ENCODE peak calls at places on chromosomes 12 and 14, in six cellular contexts. One of them, this sample, is unnamed.

GRCh38 chr12:12034344-12034743 is 36.4 kb upstream of the BCL2L14 start:
- DNase-seq in pancreas: no peak
- DNase-seq in right atrium auricular region: no peak
- DNase-seq in heart right ventricle: no peak
- DNase-seq in CD8-positive, alpha-beta T cell: no peak
- DNase-seq in upper lobe of right lung: no peak
- DNase-seq in this sample: no peak

GRCh38 chr12:130041983-130042812 is 120.1 kb upstream of the FZD10 start:
- DNase-seq in pancreas: peak; percentile 10
- DNase-seq in right atrium auricular region: no peak
- DNase-seq in heart right ventricle: no peak
- DNase-seq in CD8-positive, alpha-beta T cell: peak; percentile 9
- DNase-seq in upper lobe of right lung: peak; percentile 75
- DNase-seq in this sample: no peak

GRCh38 chr12:70637286-70637685 is at the start of gene PTPRB:
- DNase-seq in pancreas: no peak
- DNase-seq in right atrium auricular region: no peak
- DNase-seq in heart right ventricle: peak; percentile 25
- DNase-seq in CD8-positive, alpha-beta T cell: no peak
- DNase-seq in upper lobe of right lung: no peak
- DNase-seq in this sample: no peak

GRCh38 chr12:98440165-98440581 is 75.2 kb upstream of the TMPO start:
- DNase-seq in pancreas: peak; percentile 81
- DNase-seq in right atrium auricular region: peak; percentile 94
- DNase-seq in heart right ventricle: peak; percentile 85
- DNase-seq in CD8-positive, alpha-beta T cell: no peak
- DNase-seq in upper lobe of right lung: no peak
- DNase-seq in this sample: no peak

GRCh38 chr12:27981874-27982273 is 9.3 kb upstream of the PTHLH start:
- DNase-seq in pancreas: no peak
- DNase-seq in right atrium auricular region: no peak
- DNase-seq in heart right ventricle: no peak
- DNase-seq in CD8-positive, alpha-beta T cell: no peak
- DNase-seq in upper lobe of right lung: no peak
- DNase-seq in this sample: no peak

GRCh38 chr14:105180598-105181528 is at the start of gene NUDT14:
- DNase-seq in pancreas: peak; percentile 82
- DNase-seq in right atrium auricular region: no peak
- DNase-seq in heart right ventricle: peak; percentile 50
- DNase-seq in CD8-positive, alpha-beta T cell: peak; percentile 84
- DNase-seq in upper lobe of right lung: peak; percentile 94
- DNase-seq in this sample: peak; percentile 82

GRCh38 chr14:104213301-104214034 is 75.1 kb downstream of the KIF26A start:
- DNase-seq in pancreas: no peak
- DNase-seq in right atrium auricular region: no peak
- DNase-seq in heart right ventricle: no peak
- DNase-seq in CD8-positive, alpha-beta T cell: no peak
- DNase-seq in upper lobe of right lung: no peak
- DNase-seq in this sample: no peak

GRCh38 chr12:49331360-49332222 is 5.4 kb downstream of the C1QL4 start:
- DNase-seq in pancreas: peak; percentile 64
- DNase-seq in right atrium auricular region: peak; percentile 70
- DNase-seq in heart right ventricle: peak; percentile 61
- DNase-seq in CD8-positive, alpha-beta T cell: no peak
- DNase-seq in upper lobe of right lung: peak; percentile 80
- DNase-seq in this sample: no peak

GRCh38 chr12:19757317-19757877 is 318.1 kb downstream of the AEBP2 start:
- DNase-seq in pancreas: no peak
- DNase-seq in right atrium auricular region: no peak
- DNase-seq in heart right ventricle: no peak
- DNase-seq in CD8-positive, alpha-beta T cell: no peak
- DNase-seq in upper lobe of right lung: no peak
- DNase-seq in this sample: no peak

GRCh38 chr12:91562476-91562875 is 379.9 kb upstream of the DCN start:
- DNase-seq in pancreas: no peak
- DNase-seq in right atrium auricular region: no peak
- DNase-seq in heart right ventricle: no peak
- DNase-seq in CD8-positive, alpha-beta T cell: no peak
- DNase-seq in upper lobe of right lung: no peak
- DNase-seq in this sample: peak; percentile 7

GRCh38 chr12:22477894-22478287 is 66.5 kb downstream of the C2CD5 start:
- DNase-seq in pancreas: no peak
- DNase-seq in right atrium auricular region: no peak
- DNase-seq in heart right ventricle: no peak
- DNase-seq in CD8-positive, alpha-beta T cell: no peak
- DNase-seq in upper lobe of right lung: no peak
- DNase-seq in this sample: no peak

GRCh38 chr12:98909749-98910148 is 264.7 kb downstream of the APAF1 start:
- DNase-seq in pancreas: no peak
- DNase-seq in right atrium auricular region: no peak
- DNase-seq in heart right ventricle: no peak
- DNase-seq in CD8-positive, alpha-beta T cell: no peak
- DNase-seq in upper lobe of right lung: no peak
- DNase-seq in this sample: no peak

GRCh38 chr14:36514278-36515104 is 5.5 kb downstream of the NKX2-1 start:
- DNase-seq in pancreas: no peak
- DNase-seq in right atrium auricular region: no peak
- DNase-seq in heart right ventricle: no peak
- DNase-seq in CD8-positive, alpha-beta T cell: no peak
- DNase-seq in upper lobe of right lung: peak; percentile 75
- DNase-seq in this sample: no peak

GRCh38 chr14:98208943-98209342 is 1063.1 kb downstream of the BCL11B start:
- DNase-seq in pancreas: no peak
- DNase-seq in right atrium auricular region: no peak
- DNase-seq in heart right ventricle: no peak
- DNase-seq in CD8-positive, alpha-beta T cell: no peak
- DNase-seq in upper lobe of right lung: no peak
- DNase-seq in this sample: no peak

GRCh38 chr12:112185093-112185923 is 59.9 kb downstream of the TRAFD1 start:
- DNase-seq in pancreas: no peak
- DNase-seq in right atrium auricular region: no peak
- DNase-seq in heart right ventricle: no peak
- DNase-seq in CD8-positive, alpha-beta T cell: no peak
- DNase-seq in upper lobe of right lung: no peak
- DNase-seq in this sample: no peak

GRCh38 chr12:106246891-106247730 is 709 bp downstream of the CKAP4 start:
- DNase-seq in pancreas: peak; percentile 69
- DNase-seq in right atrium auricular region: no peak
- DNase-seq in heart right ventricle: peak; percentile 65
- DNase-seq in CD8-positive, alpha-beta T cell: peak; percentile 49
- DNase-seq in upper lobe of right lung: peak; percentile 87
- DNase-seq in this sample: peak; percentile 64

GRCh38 chr12:106249411-106250135 is 1.8 kb upstream of the CKAP4 start:
- DNase-seq in pancreas: no peak
- DNase-seq in right atrium auricular region: no peak
- DNase-seq in heart right ventricle: no peak
- DNase-seq in CD8-positive, alpha-beta T cell: no peak
- DNase-seq in upper lobe of right lung: no peak
- DNase-seq in this sample: no peak

GRCh38 chr12:106248849-106249371 is 1.1 kb upstream of the CKAP4 start:
- DNase-seq in pancreas: no peak
- DNase-seq in right atrium auricular region: peak; percentile 79
- DNase-seq in heart right ventricle: peak; percentile 16
- DNase-seq in CD8-positive, alpha-beta T cell: no peak
- DNase-seq in upper lobe of right lung: no peak
- DNase-seq in this sample: peak; percentile 52

GRCh38 chr12:106248177-106248848 is 493 bp upstream of the CKAP4 start:
- DNase-seq in pancreas: peak; percentile 61
- DNase-seq in right atrium auricular region: peak; percentile 79
- DNase-seq in heart right ventricle: peak; percentile 79
- DNase-seq in CD8-positive, alpha-beta T cell: no peak
- DNase-seq in upper lobe of right lung: peak; percentile 79
- DNase-seq in this sample: peak; percentile 50

DNA sequence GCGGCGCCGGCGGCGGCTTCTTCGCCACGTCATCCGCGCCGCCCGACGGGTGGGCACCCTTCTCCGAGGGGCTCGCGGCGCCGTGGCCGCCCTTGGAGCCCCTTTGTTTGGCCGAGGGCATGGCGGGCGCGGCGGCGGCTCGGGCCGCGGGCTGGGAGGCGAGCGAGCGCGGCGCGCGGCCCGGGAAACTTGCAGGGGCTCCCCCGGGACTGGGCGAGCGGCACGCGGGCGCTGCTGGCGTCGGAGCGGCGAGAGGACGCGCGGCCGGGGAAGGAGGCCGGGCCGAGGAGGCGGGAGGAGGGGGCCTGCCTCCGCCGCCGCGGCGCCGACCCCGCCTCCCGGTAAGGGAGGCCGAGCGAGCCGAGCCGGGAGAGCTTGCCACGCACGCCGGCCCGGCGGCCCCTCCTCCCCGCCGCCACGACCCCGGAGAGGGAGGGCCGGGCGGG is at the start of gene CKAP4:
- DNase-seq in pancreas: peak; percentile 80
- DNase-seq in right atrium auricular region: peak; percentile 73
- DNase-seq in heart right ventricle: peak; percentile 77
- DNase-seq in CD8-positive, alpha-beta T cell: peak; percentile 30
- DNase-seq in upper lobe of right lung: peak; percentile 92
- DNase-seq in this sample: peak; percentile 40
- H3K4me1 ChIP-seq in pancreas: no peaks in the 10 kb centered on the region
- H3K4me1 ChIP-seq in right atrium auricular region: peaks cover 41% of the 10 kb centered on the region
- H3K4me1 ChIP-seq in heart right ventricle: peaks cover 32% of the 10 kb centered on the region
- H3K4me1 ChIP-seq in CD8-positive, alpha-beta T cell: peaks cover 32% of the 10 kb centered on the region
- H3K4me1 ChIP-seq in upper lobe of right lung: peaks cover 29% of the 10 kb centered on the region
- H3K4me1 ChIP-seq in this sample: peaks cover 20% of the 10 kb centered on the region

DNA sequence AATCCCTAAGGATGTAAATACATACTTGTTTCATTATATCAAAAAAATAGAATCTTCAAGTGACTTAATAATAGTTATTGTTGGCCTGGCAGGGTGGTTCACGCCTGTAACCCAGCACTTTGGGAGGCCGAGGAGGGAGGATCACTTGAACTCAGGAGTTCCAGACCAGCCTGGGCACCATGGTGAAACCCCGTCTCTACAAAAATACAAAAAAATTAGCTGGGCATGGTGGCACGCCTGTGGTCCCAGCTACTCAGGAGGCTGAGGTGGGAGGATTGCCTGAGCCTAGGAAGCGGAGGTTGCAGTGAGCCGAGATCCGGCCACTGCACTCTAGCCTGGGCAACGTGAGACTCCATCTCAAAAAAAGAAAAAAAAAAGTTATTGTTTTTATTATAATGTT is 1.7 kb downstream of the USP15 start:
- DNase-seq in pancreas: no peak
- DNase-seq in right atrium auricular region: no peak
- DNase-seq in heart right ventricle: no peak
- DNase-seq in CD8-positive, alpha-beta T cell: no peak
- DNase-seq in upper lobe of right lung: no peak
- DNase-seq in this sample: no peak
- H3K4me1 ChIP-seq in pancreas: peaks cover 16% of the 10 kb centered on the region
- H3K4me1 ChIP-seq in right atrium auricular region: peaks cover 50% of the 10 kb centered on the region
- H3K4me1 ChIP-seq in heart right ventricle: peaks cover 29% of the 10 kb centered on the region
- H3K4me1 ChIP-seq in CD8-positive, alpha-beta T cell: peaks cover 71% of the 10 kb centered on the region
- H3K4me1 ChIP-seq in upper lobe of right lung: peaks cover 43% of the 10 kb centered on the region
- H3K4me1 ChIP-seq in this sample: peaks cover 73% of the 10 kb centered on the region

DNA sequence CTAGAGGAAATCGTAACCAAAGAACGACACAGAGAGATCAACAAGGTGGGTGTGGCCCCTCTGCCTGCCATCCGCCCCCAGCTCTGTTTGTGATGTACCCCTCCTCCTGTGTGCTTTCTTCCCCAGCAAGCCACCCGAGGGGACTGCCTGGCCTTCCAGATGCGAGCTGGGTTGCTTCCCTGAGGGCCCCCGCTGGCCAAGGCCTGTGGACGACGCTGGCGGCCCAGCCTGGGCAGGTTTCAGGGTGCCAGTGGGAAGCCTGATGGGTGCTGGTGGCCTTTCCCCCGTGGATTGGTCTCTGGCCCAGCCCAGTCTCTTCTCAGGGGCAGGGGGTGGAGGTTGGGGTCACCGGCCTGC is 2.0 kb downstream of the ARL6IP4 start:
- DNase-seq in pancreas: no peak
- DNase-seq in right atrium auricular region: no peak
- DNase-seq in heart right ventricle: no peak
- DNase-seq in CD8-positive, alpha-beta T cell: no peak
- DNase-seq in upper lobe of right lung: no peak
- DNase-seq in this sample: no peak
- H3K4me1 ChIP-seq in pancreas: peaks cover 22% of the 10 kb centered on the region
- H3K4me1 ChIP-seq in right atrium auricular region: peaks cover 71% of the 10 kb centered on the region
- H3K4me1 ChIP-seq in heart right ventricle: peaks cover 49% of the 10 kb centered on the region
- H3K4me1 ChIP-seq in CD8-positive, alpha-beta T cell: peaks cover 43% of the 10 kb centered on the region
- H3K4me1 ChIP-seq in upper lobe of right lung: peaks cover 55% of the 10 kb centered on the region
- H3K4me1 ChIP-seq in this sample: peaks cover 41% of the 10 kb centered on the region

GRCh38 chr14:77014734-77015133 is 13.8 kb downstream of the IRF2BPL start:
- DNase-seq in pancreas: no peak
- DNase-seq in right atrium auricular region: no peak
- DNase-seq in heart right ventricle: no peak
- DNase-seq in CD8-positive, alpha-beta T cell: no peak
- DNase-seq in upper lobe of right lung: no peak
- DNase-seq in this sample: no peak

GRCh38 chr14:77012193-77012592 is 16.3 kb downstream of the IRF2BPL start:
- DNase-seq in pancreas: no peak
- DNase-seq in right atrium auricular region: no peak
- DNase-seq in heart right ventricle: no peak
- DNase-seq in CD8-positive, alpha-beta T cell: no peak
- DNase-seq in upper lobe of right lung: no peak
- DNase-seq in this sample: no peak

GRCh38 chr14:77011226-77011762 is 17.2 kb downstream of the IRF2BPL start:
- DNase-seq in pancreas: no peak
- DNase-seq in right atrium auricular region: no peak
- DNase-seq in heart right ventricle: no peak
- DNase-seq in CD8-positive, alpha-beta T cell: no peak
- DNase-seq in upper lobe of right lung: no peak
- DNase-seq in this sample: no peak

GRCh38 chr14:77018785-77019184 is 9.7 kb downstream of the IRF2BPL start:
- DNase-seq in pancreas: no peak
- DNase-seq in right atrium auricular region: no peak
- DNase-seq in heart right ventricle: no peak
- DNase-seq in CD8-positive, alpha-beta T cell: no peak
- DNase-seq in upper lobe of right lung: no peak
- DNase-seq in this sample: no peak

GRCh38 chr14:77014004-77014604 is 14.4 kb downstream of the IRF2BPL start:
- DNase-seq in pancreas: peak; percentile 83
- DNase-seq in right atrium auricular region: peak; percentile 74
- DNase-seq in heart right ventricle: peak; percentile 80
- DNase-seq in CD8-positive, alpha-beta T cell: no peak
- DNase-seq in upper lobe of right lung: no peak
- DNase-seq in this sample: no peak
- H3K4me1 ChIP-seq in pancreas: peaks cover 4% of the 10 kb centered on the region
- H3K4me1 ChIP-seq in right atrium auricular region: peaks cover 14% of the 10 kb centered on the region
- H3K4me1 ChIP-seq in heart right ventricle: peaks cover 10% of the 10 kb centered on the region
- H3K4me1 ChIP-seq in CD8-positive, alpha-beta T cell: no peaks in the 10 kb centered on the region
- H3K4me1 ChIP-seq in upper lobe of right lung: peaks cover 13% of the 10 kb centered on the region
- H3K4me1 ChIP-seq in this sample: peaks cover 10% of the 10 kb centered on the region

DNA sequence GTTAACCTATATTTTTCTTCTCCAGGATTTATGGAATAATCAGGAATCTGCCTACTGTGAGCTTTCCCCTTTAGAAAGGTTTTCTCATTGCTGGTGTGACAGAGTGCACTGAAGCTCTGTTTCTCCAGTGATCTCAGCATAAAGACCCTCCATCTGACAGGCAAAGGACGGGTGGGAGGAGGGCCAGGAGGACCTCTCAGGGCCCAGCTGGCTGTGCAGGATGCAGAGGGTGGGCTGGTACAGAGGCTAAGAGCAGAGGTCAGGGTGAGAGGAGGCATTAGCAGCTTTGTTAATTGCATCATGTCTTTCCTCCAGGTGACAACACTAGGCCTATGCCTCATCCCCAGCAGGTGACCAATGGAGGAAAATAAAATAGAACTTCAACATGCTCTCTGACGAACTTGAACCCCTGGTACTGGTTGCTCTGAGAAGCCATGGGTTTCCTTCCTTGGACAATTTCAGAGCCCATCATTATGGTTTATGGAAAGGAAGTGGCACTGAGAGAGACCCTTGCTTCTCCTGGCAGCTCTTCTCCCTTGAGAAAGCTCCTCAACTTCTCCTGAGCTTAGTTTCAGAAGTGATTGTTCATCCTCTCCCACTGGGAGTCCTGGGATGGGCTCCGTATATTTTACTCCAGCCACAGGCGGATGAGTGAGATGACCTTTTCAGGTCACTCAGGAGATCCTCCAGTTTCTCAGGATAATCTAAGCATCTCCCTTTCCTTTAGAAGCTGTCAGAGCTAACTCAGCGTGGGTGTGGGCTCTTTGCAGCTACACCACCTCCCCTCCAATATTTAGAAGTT is 45.8 kb upstream of the ATP23 start:
- DNase-seq in pancreas: no peak
- DNase-seq in right atrium auricular region: no peak
- DNase-seq in heart right ventricle: no peak
- DNase-seq in CD8-positive, alpha-beta T cell: no peak
- DNase-seq in upper lobe of right lung: no peak
- DNase-seq in this sample: no peak
- H3K4me1 ChIP-seq in pancreas: peaks cover 5% of the 10 kb centered on the region
- H3K4me1 ChIP-seq in right atrium auricular region: peaks cover 89% of the 10 kb centered on the region
- H3K4me1 ChIP-seq in heart right ventricle: peaks cover 73% of the 10 kb centered on the region
- H3K4me1 ChIP-seq in CD8-positive, alpha-beta T cell: peaks cover 45% of the 10 kb centered on the region
- H3K4me1 ChIP-seq in upper lobe of right lung: peaks cover 83% of the 10 kb centered on the region
- H3K4me1 ChIP-seq in this sample: peaks cover 58% of the 10 kb centered on the region

This sample was measured in CD8-positive, alpha-beta memory T cell.